ENCODE peak calls at places on chromosomes 5 and 9, in six cellular contexts. P is HCT116, V is tibial artery, L is ovary, F is IMR-90, Z is mammary epithelial cell. A is an unnamed sample.
A peak's percentile ranks its signal among the peaks of the same experiment; 100 is the strongest.

GRCh38 chr5:131589510-131590348 is 45.3 kb downstream of the RAPGEF6 start:
- DNase-seq in P (peak; percentile 34), V (no peak), L (peak; percentile 22), F (peak; percentile 74), Z (peak; percentile 10), A (peak; percentile 59)

GRCh38 chr5:94771742-94772141 is 153.3 kb downstream of the SLF1 start:
- DNase-seq in P (no peak), V (no peak), L (no peak), F (no peak), Z (no peak), A (no peak)

GRCh38 chr5:95422842-95423241 is 31.7 kb downstream of the FAM81B start:
- DNase-seq in P (no peak), V (no peak), L (no peak), F (no peak), Z (peak; percentile 27), A (peak; percentile 56)

GRCh38 chr9:96293481-96293880 is 8.5 kb downstream of the HSD17B3 start:
- DNase-seq in P (peak; percentile 10), V (no peak), L (no peak), F (peak; percentile 72), Z (peak; percentile 52), A (peak; percentile 32)

GRCh38 chr5:113359419-113359818 is 75.4 kb downstream of the TSSK1B start:
- DNase-seq in P (no peak), V (no peak), L (no peak), F (peak; percentile 28), Z (no peak), A (no peak)

GRCh38 chr9:91426123-91426745 is 2.6 kb upstream of the NFIL3 start:
- DNase-seq in P (peak; percentile 51), V (no peak), L (no peak), F (peak; percentile 55), Z (peak; percentile 48), A (peak; percentile 75)

GRCh38 chr9:114339130-114339908 is 9.7 kb downstream of the ORM2 start:
- DNase-seq in P (no peak), V (no peak), L (peak; percentile 59), F (peak; percentile 47), Z (peak; percentile 37), A (peak; percentile 44)

GRCh38 chr5:6162175-6162574 is 216.2 kb downstream of the MED10 start:
- DNase-seq in P (no peak), V (no peak), L (no peak), F (no peak), Z (no peak), A (no peak)

GRCh38 chr9:130319944-130320696 is 54.6 kb downstream of the HMCN2 start:
- DNase-seq in P (no peak), V (no peak), L (no peak), F (no peak), Z (no peak), A (no peak)

GRCh38 chr5:81850494-81850893 is 99.6 kb upstream of the SSBP2 start:
- DNase-seq in P (no peak), V (peak; percentile 68), L (peak; percentile 18), F (peak; percentile 43), Z (no peak), A (no peak)

GRCh38 chr5:3310551-3311340 is 284.9 kb upstream of the IRX1 start:
- DNase-seq in P (no peak), V (no peak), L (no peak), F (no peak), Z (peak; percentile 99), A (peak; percentile 55)

DNA sequence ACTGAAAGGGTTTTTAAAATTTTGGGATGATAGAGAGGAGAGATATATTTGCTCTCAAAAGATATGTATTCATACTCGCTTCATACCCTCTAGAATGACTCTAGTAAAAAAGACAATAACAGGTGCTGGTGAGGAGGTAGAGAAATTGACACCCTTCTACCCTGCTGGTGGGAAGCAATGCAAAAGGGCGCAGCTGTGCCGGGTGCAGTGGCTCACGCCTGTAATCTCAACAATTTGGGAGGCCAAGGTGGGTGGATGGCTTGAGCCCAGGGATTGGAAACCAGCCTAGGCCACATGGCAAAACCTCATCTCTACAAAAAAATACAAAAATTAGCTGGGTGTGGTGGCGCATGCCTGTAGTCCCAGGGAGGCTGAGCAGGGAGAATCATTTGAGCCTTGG is 33.9 kb upstream of the NXNL2 start:
- DNase-seq in P (no peak), V (peak; percentile 19), L (no peak), F (no peak), Z (no peak), A (no peak)
- TF ChIP-seq CTCF in P (no peak), V (no peak), L (no peak), F (no peak), Z (no peak), A (no peak)

GRCh38 chr9:23824241-23825142 is 1.5 kb downstream of the ELAVL2 start:
- DNase-seq in P (no peak), V (no peak), L (no peak), F (no peak), Z (peak; percentile 60), A (peak; percentile 69)

GRCh38 chr9:23822331-23823169 is 3.5 kb downstream of the ELAVL2 start:
- DNase-seq in P (no peak), V (no peak), L (no peak), F (no peak), Z (no peak), A (no peak)

GRCh38 chr9:23825700-23826099 is 340 bp downstream of the ELAVL2 start:
- DNase-seq in P (no peak), V (no peak), L (no peak), F (no peak), Z (no peak), A (peak; percentile 43)

GRCh38 chr9:23826120-23826629 is at the start of gene ELAVL2:
- DNase-seq in P (no peak), V (peak; percentile 86), L (peak; percentile 93), F (peak; percentile 81), Z (peak; percentile 100), A (peak; percentile 100)

DNA sequence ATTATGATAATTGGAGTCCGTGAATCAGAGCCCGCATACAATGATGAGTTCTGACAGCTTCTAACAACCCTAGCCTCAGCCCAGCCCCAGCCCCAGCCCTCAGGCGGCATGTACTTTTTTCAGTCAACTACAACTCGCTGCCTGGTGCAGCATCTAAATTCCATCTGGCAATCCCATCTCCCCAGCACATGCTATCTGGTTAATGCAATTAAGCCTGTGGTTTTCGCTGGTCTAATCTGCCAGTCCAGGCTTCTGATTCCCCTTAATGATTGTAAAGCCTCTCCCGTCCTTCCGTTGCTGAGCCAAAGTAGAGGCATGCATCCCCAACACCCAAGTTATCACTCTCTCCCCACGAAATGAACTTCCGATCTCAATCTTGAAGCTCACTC is 903 bp downstream of the ELAVL2 start:
- DNase-seq in P (no peak), V (no peak), L (no peak), F (no peak), Z (peak; percentile 45), A (no peak)
- H3K4me3 ChIP-seq in P (no peak overlapping the region), V (peak overlapping the region; percentile 37), L (peak overlapping the region; percentile 44), F (no peak overlapping the region), Z (peak overlapping the region; percentile 45), A (peak overlapping the region; percentile 72)

GRCh38 chr5:16803831-16804230 is 132.3 kb downstream of the MYO10 start:
- DNase-seq in P (peak; percentile 80), V (no peak), L (no peak), F (no peak), Z (no peak), A (no peak)

GRCh38 chr5:16806691-16807433 is 129.2 kb downstream of the MYO10 start:
- DNase-seq in P (no peak), V (no peak), L (no peak), F (peak; percentile 66), Z (peak; percentile 64), A (no peak)

GRCh38 chr5:16807475-16807874 is 128.6 kb downstream of the MYO10 start:
- DNase-seq in P (no peak), V (no peak), L (no peak), F (no peak), Z (no peak), A (no peak)

GRCh38 chr5:16808021-16808420 is 128.1 kb downstream of the MYO10 start:
- DNase-seq in P (no peak), V (no peak), L (no peak), F (no peak), Z (peak; percentile 28), A (peak; percentile 68)

GRCh38 chr5:16805478-16805877 is 130.6 kb downstream of the MYO10 start:
- DNase-seq in P (no peak), V (no peak), L (no peak), F (no peak), Z (no peak), A (no peak)
- TF ChIP-seq CTCF in P (no peak), V (peak; percentile 46), L (no peak), F (no peak), Z (no peak), A (no peak)

DNA sequence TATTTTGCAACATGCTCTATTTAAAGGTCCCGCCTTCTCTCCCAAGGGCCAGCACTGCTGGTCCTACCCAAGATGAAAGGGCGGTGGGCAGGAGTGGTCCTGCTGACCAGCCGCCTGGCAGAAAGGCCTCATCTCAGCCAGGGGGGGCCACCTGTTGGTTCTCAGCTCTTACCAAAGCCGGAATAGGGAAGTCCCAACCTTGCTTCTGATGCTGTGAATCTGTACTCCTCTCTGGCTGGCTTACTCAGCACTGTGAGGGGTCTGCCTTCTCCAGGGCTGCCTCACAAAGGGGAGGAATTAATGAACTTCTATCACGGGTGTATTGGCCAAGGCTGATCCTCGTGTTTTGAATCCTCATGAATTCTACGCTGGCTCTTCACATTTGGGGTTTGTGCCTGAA is 13.6 kb upstream of the FAM240B start:
- DNase-seq in P (no peak), V (no peak), L (no peak), F (no peak), Z (no peak), A (no peak)
- H3K4me3 ChIP-seq in P (no peak overlapping the region), V (no peak overlapping the region), L (no peak overlapping the region), F (no peak overlapping the region), Z (no peak overlapping the region), A (no peak overlapping the region)